ENCODE peak calls at places on chromosome 14, in six cellular contexts. One of them, this sample, is unnamed.

GRCh38 chr14:96741151-96741977 is 55.8 kb upstream of the VRK1 start:
- DNase-seq in left ventricle myocardium inferior: peak; percentile 51
- DNase-seq in AG04449: no peak
- DNase-seq in LNCaP clone FGC: no peak
- DNase-seq in AG08396: peak; percentile 90
- DNase-seq in NCI-H226: peak; percentile 11
- DNase-seq in this sample: no peak

GRCh38 chr14:32473476-32473875 is 144.4 kb downstream of the AKAP6 start:
- DNase-seq in left ventricle myocardium inferior: peak; percentile 41
- DNase-seq in AG04449: no peak
- DNase-seq in LNCaP clone FGC: peak; percentile 81
- DNase-seq in AG08396: no peak
- DNase-seq in NCI-H226: peak; percentile 55
- DNase-seq in this sample: peak; percentile 84

GRCh38 chr14:36525746-36526099 is 5.7 kb upstream of the NKX2-1 start:
- DNase-seq in left ventricle myocardium inferior: no peak
- DNase-seq in AG04449: no peak
- DNase-seq in LNCaP clone FGC: no peak
- DNase-seq in AG08396: no peak
- DNase-seq in NCI-H226: no peak
- DNase-seq in this sample: no peak

GRCh38 chr14:104150201-104151027 is 12.0 kb downstream of the KIF26A start:
- DNase-seq in left ventricle myocardium inferior: no peak
- DNase-seq in AG04449: no peak
- DNase-seq in LNCaP clone FGC: no peak
- DNase-seq in AG08396: no peak
- DNase-seq in NCI-H226: peak; percentile 68
- DNase-seq in this sample: peak; percentile 6

GRCh38 chr14:93943052-93943451 is 15.9 kb downstream of the FAM181A start:
- DNase-seq in left ventricle myocardium inferior: no peak
- DNase-seq in AG04449: no peak
- DNase-seq in LNCaP clone FGC: no peak
- DNase-seq in AG08396: no peak
- DNase-seq in NCI-H226: no peak
- DNase-seq in this sample: no peak

GRCh38 chr14:67228325-67228984 is 12.8 kb upstream of the PALS1 start:
- DNase-seq in left ventricle myocardium inferior: no peak
- DNase-seq in AG04449: no peak
- DNase-seq in LNCaP clone FGC: no peak
- DNase-seq in AG08396: no peak
- DNase-seq in NCI-H226: no peak
- DNase-seq in this sample: no peak

GRCh38 chr14:27338012-27338411 is 740.2 kb upstream of the NOVA1 start:
- DNase-seq in left ventricle myocardium inferior: no peak
- DNase-seq in AG04449: no peak
- DNase-seq in LNCaP clone FGC: no peak
- DNase-seq in AG08396: no peak
- DNase-seq in NCI-H226: no peak
- DNase-seq in this sample: no peak

GRCh38 chr14:95265106-95266094 is 54.3 kb downstream of the CLMN start:
- DNase-seq in left ventricle myocardium inferior: no peak
- DNase-seq in AG04449: peak; percentile 86
- DNase-seq in LNCaP clone FGC: peak; percentile 64
- DNase-seq in AG08396: peak; percentile 42
- DNase-seq in NCI-H226: peak; percentile 98
- DNase-seq in this sample: peak; percentile 55

GRCh38 chr14:91755560-91755959 is 23.7 kb upstream of the CATSPERB start:
- DNase-seq in left ventricle myocardium inferior: no peak
- DNase-seq in AG04449: no peak
- DNase-seq in LNCaP clone FGC: peak; percentile 71
- DNase-seq in AG08396: no peak
- DNase-seq in NCI-H226: peak; percentile 87
- DNase-seq in this sample: no peak

GRCh38 chr14:65770681-65771080 is 358.2 kb downstream of the FUT8 start:
- DNase-seq in left ventricle myocardium inferior: no peak
- DNase-seq in AG04449: no peak
- DNase-seq in LNCaP clone FGC: no peak
- DNase-seq in AG08396: no peak
- DNase-seq in NCI-H226: no peak
- DNase-seq in this sample: no peak

GRCh38 chr14:54354968-54355641 is 41.7 kb upstream of the CDKN3 start:
- DNase-seq in left ventricle myocardium inferior: no peak
- DNase-seq in AG04449: no peak
- DNase-seq in LNCaP clone FGC: no peak
- DNase-seq in AG08396: no peak
- DNase-seq in NCI-H226: no peak
- DNase-seq in this sample: no peak

GRCh38 chr14:60085693-60086092 is 6.0 kb upstream of the PCNX4 start:
- DNase-seq in left ventricle myocardium inferior: no peak
- DNase-seq in AG04449: no peak
- DNase-seq in LNCaP clone FGC: no peak
- DNase-seq in AG08396: no peak
- DNase-seq in NCI-H226: no peak
- DNase-seq in this sample: no peak

GRCh38 chr14:67970923-67971322 is 151.3 kb downstream of the RAD51B start:
- DNase-seq in left ventricle myocardium inferior: no peak
- DNase-seq in AG04449: no peak
- DNase-seq in LNCaP clone FGC: no peak
- DNase-seq in AG08396: no peak
- DNase-seq in NCI-H226: no peak
- DNase-seq in this sample: no peak

GRCh38 chr14:96117101-96117897 is 78.1 kb downstream of the C14orf132 start:
- DNase-seq in left ventricle myocardium inferior: no peak
- DNase-seq in AG04449: no peak
- DNase-seq in LNCaP clone FGC: no peak
- DNase-seq in AG08396: no peak
- DNase-seq in NCI-H226: no peak
- DNase-seq in this sample: no peak

GRCh38 chr14:52974406-52974805 is 23.6 kb upstream of the FERMT2 start:
- DNase-seq in left ventricle myocardium inferior: no peak
- DNase-seq in AG04449: no peak
- DNase-seq in LNCaP clone FGC: no peak
- DNase-seq in AG08396: no peak
- DNase-seq in NCI-H226: no peak
- DNase-seq in this sample: no peak

GRCh38 chr14:22836301-22837058 is at the start of gene MMP14:
- DNase-seq in left ventricle myocardium inferior: peak; percentile 73
- DNase-seq in AG04449: no peak
- DNase-seq in LNCaP clone FGC: no peak
- DNase-seq in AG08396: peak; percentile 92
- DNase-seq in NCI-H226: peak; percentile 24
- DNase-seq in this sample: peak; percentile 76

GRCh38 chr14:63203618-63204406 is 431 bp upstream of the RHOJ start:
- DNase-seq in left ventricle myocardium inferior: peak; percentile 79
- DNase-seq in AG04449: peak; percentile 69
- DNase-seq in LNCaP clone FGC: no peak
- DNase-seq in AG08396: peak; percentile 51
- DNase-seq in NCI-H226: peak; percentile 78
- DNase-seq in this sample: peak; percentile 31

GRCh38 chr14:75277796-75278421 is 719 bp upstream of the FOS start:
- DNase-seq in left ventricle myocardium inferior: no peak
- DNase-seq in AG04449: no peak
- DNase-seq in LNCaP clone FGC: no peak
- DNase-seq in AG08396: no peak
- DNase-seq in NCI-H226: peak; percentile 48
- DNase-seq in this sample: no peak

This sample was measured in GM04503.